ENCODE peak calls at places on chromosomes 11 and 22, in six cellular contexts. K is activated CD8-positive, alpha-beta memory T cell treated with anti-CD3 and anti-CD28 coated beads, Interleukin-2, amount 10 ng/mL, durations not matched to agents 7 days and 5 days; U is dermis microvascular lymphatic vessel endothelial cell; I is ovary; F is activated naive CD8-positive, alpha-beta T cell treated with anti-CD3 and anti-CD28 coated beads for 36 hours; S is MM.1S. G is an unnamed sample.

GRCh38 chr11:103619480-103619879 is 417.0 kb upstream of the DDI1 start:
- DNase-seq in K (no peak), U (peak; percentile 44), I (no peak), F (no peak), S (peak; percentile 15), G (no peak)

GRCh38 chr11:19995131-19995530 is 165.1 kb downstream of the DBX1 start:
- DNase-seq in K (no peak), U (no peak), I (no peak), F (no peak), S (no peak), G (no peak)

GRCh38 chr11:76062733-76063132 is 143.6 kb downstream of the WNT11 start:
- DNase-seq in K (no peak), U (no peak), I (no peak), F (no peak), S (no peak), G (no peak)

GRCh38 chr22:39308614-39309363 is 10.6 kb downstream of the RPL3 start:
- DNase-seq in K (no peak), U (peak; percentile 70), I (peak; percentile 70), F (no peak), S (no peak), G (no peak)

GRCh38 chr22:37328017-37328416 is 45.7 kb downstream of the CYTH4 start:
- DNase-seq in K (no peak), U (no peak), I (no peak), F (no peak), S (no peak), G (no peak)

GRCh38 chr11:123362941-123363340 is 67.1 kb upstream of the GRAMD1B start:
- DNase-seq in K (no peak), U (no peak), I (no peak), F (no peak), S (no peak), G (no peak)

GRCh38 chr11:112478806-112479205 is 218.1 kb upstream of the PLET1 start:
- DNase-seq in K (no peak), U (no peak), I (no peak), F (no peak), S (no peak), G (no peak)

GRCh38 chr11:103988595-103988969 is 47.9 kb upstream of the DDI1 start:
- DNase-seq in K (no peak), U (no peak), I (no peak), F (no peak), S (no peak), G (no peak)

GRCh38 chr11:27438595-27438981 is 34.0 kb downstream of the LGR4 start:
- DNase-seq in K (no peak), U (no peak), I (no peak), F (no peak), S (no peak), G (no peak)

GRCh38 chr11:130400793-130401483 is 27.5 kb downstream of the ADAMTS8 start:
- DNase-seq in K (no peak), U (no peak), I (no peak), F (no peak), S (no peak), G (no peak)

GRCh38 chr22:46893281-46894020 is 131.0 kb downstream of the TBC1D22A start:
- DNase-seq in K (no peak), U (no peak), I (no peak), F (no peak), S (no peak), G (no peak)

GRCh38 chr11:8283510-8284272 is 20.0 kb upstream of the LMO1 start:
- DNase-seq in K (peak; percentile 27), U (no peak), I (no peak), F (no peak), S (no peak), G (no peak)

GRCh38 chr11:72732329-72732728 is 19.9 kb downstream of the ARAP1 start:
- DNase-seq in K (no peak), U (no peak), I (no peak), F (no peak), S (no peak), G (no peak)

GRCh38 chr22:32142600-32142999 is 16.5 kb downstream of the C22orf42 start:
- DNase-seq in K (peak; percentile 62), U (peak; percentile 33), I (no peak), F (peak; percentile 56), S (no peak), G (no peak)

GRCh38 chr11:12128191-12128841 is 17.9 kb downstream of the MICAL2 start:
- DNase-seq in K (no peak), U (no peak), I (no peak), F (no peak), S (no peak), G (no peak)

GRCh38 chr11:58509730-58510129 is 1.8 kb upstream of the OR5B21 start:
- DNase-seq in K (no peak), U (no peak), I (no peak), F (no peak), S (no peak), G (no peak)

GRCh38 chr11:123183391-123184099 is 11.5 kb downstream of the CLMP start:
- DNase-seq in K (peak; percentile 69), U (no peak), I (no peak), F (no peak), S (no peak), G (peak; percentile 12)

GRCh38 chr22:20749453-20749852 is 24.5 kb upstream of the SERPIND1 start:
- DNase-seq in K (no peak), U (no peak), I (no peak), F (no peak), S (no peak), G (no peak)

GRCh38 chr11:107882095-107882820 is 23.7 kb upstream of the SLC35F2 start:
- DNase-seq in K (no peak), U (no peak), I (no peak), F (no peak), S (no peak), G (no peak)

GRCh38 chr11:69537855-69538640 is 56.6 kb downstream of the LINC01488 start:
- DNase-seq in K (no peak), U (no peak), I (no peak), F (no peak), S (no peak), G (no peak)

GRCh38 chr11:1807628-1807995 is 27.2 kb upstream of the SYT8 start:
- DNase-seq in K (no peak), U (no peak), I (no peak), F (no peak), S (no peak), G (no peak)

GRCh38 chr22:29400576-29400975 is 12.2 kb upstream of the AP1B1 start:
- DNase-seq in K (no peak), U (no peak), I (no peak), F (no peak), S (no peak), G (no peak)

GRCh38 chr11:85137597-85137996 is 489.5 kb downstream of the DLG2 start:
- DNase-seq in K (no peak), U (no peak), I (no peak), F (no peak), S (no peak), G (no peak)

GRCh38 chr22:38202437-38203089 is 769 bp downstream of the MAFF start:
- DNase-seq in K (peak; percentile 73), U (peak; percentile 78), I (peak; percentile 97), F (peak; percentile 72), S (peak; percentile 53), G (peak; percentile 74)

GRCh38 chr11:64088159-64089026 is 52.7 kb downstream of the FLRT1 start:
- DNase-seq in K (no peak), U (no peak), I (no peak), F (no peak), S (no peak), G (peak; percentile 10)

GRCh38 chr11:118622376-118623290 is 15.2 kb downstream of the PHLDB1 start:
- DNase-seq in K (no peak), U (no peak), I (no peak), F (no peak), S (no peak), G (no peak)

GRCh38 chr22:36928826-36929535 is 15.6 kb downstream of the CSF2RB start:
- DNase-seq in K (no peak), U (no peak), I (no peak), F (no peak), S (no peak), G (no peak)

GRCh38 chr22:37068859-37069258 is 17.3 kb downstream of the KCTD17 start:
- DNase-seq in K (no peak), U (no peak), I (no peak), F (peak; percentile 28), S (no peak), G (no peak)

GRCh38 chr22:44309137-44309536 is 3.6 kb downstream of the SHISAL1 start:
- DNase-seq in K (no peak), U (peak; percentile 30), I (no peak), F (no peak), S (no peak), G (no peak)

GRCh38 chr11:27328602-27329001 is 34.4 kb downstream of the CCDC34 start:
- DNase-seq in K (no peak), U (no peak), I (no peak), F (no peak), S (no peak), G (no peak)

GRCh38 chr11:58097437-58097836 is 27.9 kb downstream of the OR9I1 start:
- DNase-seq in K (no peak), U (no peak), I (no peak), F (no peak), S (no peak), G (no peak)

GRCh38 chr11:92382311-92382710 is 157.7 kb downstream of the FAT3 start:
- DNase-seq in K (no peak), U (no peak), I (no peak), F (no peak), S (no peak), G (no peak)

GRCh38 chr11:36622431-36623136 is 24.5 kb upstream of the RAG2 start:
- DNase-seq in K (no peak), U (peak; percentile 62), I (no peak), F (no peak), S (peak; percentile 55), G (no peak)

GRCh38 chr22:25637032-25637431 is 72.6 kb downstream of the GRK3 start:
- DNase-seq in K (no peak), U (no peak), I (no peak), F (no peak), S (no peak), G (no peak)

GRCh38 chr11:66497206-66497605 is 13.2 kb upstream of the BBS1 start:
- DNase-seq in K (no peak), U (no peak), I (no peak), F (no peak), S (no peak), G (no peak)

GRCh38 chr22:20084547-20085413 is 4.7 kb downstream of the DGCR8 start:
- DNase-seq in K (no peak), U (no peak), I (no peak), F (peak; percentile 31), S (no peak), G (peak; percentile 34)